ENCODE peak calls at places on chromosome X, in six cellular contexts. V is natural killer cell treated with Interleukin-12 subunit alpha and Interleukin-12 subunit beta and Interleukin-15 and Interleukin-18, amount 100 ng/mL, for 72 hours; P is IMR-90; M is ACHN; D is aorta; U is cardiac muscle cell. C is an unnamed sample.
A peak's percentile ranks its signal among the peaks of the same experiment; 100 is the strongest.

GRCh38 chrX:50905334-50905733 is 5.2 kb upstream of the BMP15 start:
- DNase-seq in V (no peak), P (no peak), M (no peak), D (no peak), U (peak; percentile 2), C (no peak)

GRCh38 chrX:41693024-41693423 is 4.3 kb downstream of the GPR34 start:
- DNase-seq in V (no peak), P (no peak), M (no peak), D (no peak), U (no peak), C (no peak)

GRCh38 chrX:154334496-154334895 is 38.9 kb downstream of the TKTL1 start:
- DNase-seq in V (no peak), P (no peak), M (no peak), D (no peak), U (no peak), C (no peak)

GRCh38 chrX:18422886-18423285 is 2.5 kb upstream of the CDKL5 start:
- DNase-seq in V (no peak), P (peak; percentile 24), M (no peak), D (no peak), U (peak; percentile 19), C (no peak)

GRCh38 chrX:39835776-39836175 is 262.0 kb downstream of the BCOR start:
- DNase-seq in V (no peak), P (no peak), M (no peak), D (no peak), U (no peak), C (no peak)

GRCh38 chrX:72041901-72042859 is 89.5 kb downstream of the RTL5 start:
- DNase-seq in V (no peak), P (peak; percentile 38), M (no peak), D (no peak), U (peak; percentile 14), C (peak; percentile 68)

GRCh38 chrX:119266364-119266995 is 30.4 kb downstream of the PGRMC1 start:
- DNase-seq in V (no peak), P (peak; percentile 12), M (peak; percentile 8), D (no peak), U (peak; percentile 36), C (no peak)

GRCh38 chrX:93673056-93673868 is at the start of gene NAP1L3:
- DNase-seq in V (no peak), P (peak; percentile 44), M (peak; percentile 66), D (peak; percentile 74), U (peak; percentile 78), C (peak; percentile 78)

GRCh38 chrX:10633722-10634121 is 13.3 kb upstream of the MID1 start:
- DNase-seq in V (no peak), P (peak; percentile 95), M (peak; percentile 83), D (no peak), U (peak; percentile 78), C (no peak)

GRCh38 chrX:97705936-97706335 is 822.2 kb downstream of the RPA4 start:
- DNase-seq in V (no peak), P (peak; percentile 2), M (no peak), D (no peak), U (no peak), C (no peak)

GRCh38 chrX:70916754-70917153 is 8.2 kb upstream of the TEX11 start:
- DNase-seq in V (no peak), P (no peak), M (no peak), D (no peak), U (no peak), C (no peak)

GRCh38 chrX:47583240-47583861 is 1.1 kb downstream of the TIMP1 start:
- DNase-seq in V (no peak), P (no peak), M (no peak), D (no peak), U (no peak), C (no peak)

GRCh38 chrX:143634701-143635442 is 1.0 kb downstream of the SLITRK4 start:
- DNase-seq in V (no peak), P (no peak), M (no peak), D (no peak), U (peak; percentile 51), C (no peak)

GRCh38 chrX:135324463-135324862 is 15.2 kb downstream of the ETDC start:
- DNase-seq in V (no peak), P (no peak), M (no peak), D (no peak), U (no peak), C (no peak)

GRCh38 chrX:119784747-119785446 is 6.5 kb downstream of the RPL39 start:
- DNase-seq in V (no peak), P (peak; percentile 23), M (peak; percentile 19), D (no peak), U (peak; percentile 41), C (no peak)

GRCh38 chrX:12887141-12887540 is 19.3 kb upstream of the TLR8 start:
- DNase-seq in V (no peak), P (no peak), M (no peak), D (no peak), U (no peak), C (no peak)

GRCh38 chrX:47697171-47697570 is 38.2 kb upstream of the UXT start:
- DNase-seq in V (no peak), P (no peak), M (no peak), D (no peak), U (peak; percentile 7), C (no peak)

GRCh38 chrX:120144178-120144844 is 14.1 kb upstream of the RHOXF2 start:
- DNase-seq in V (no peak), P (no peak), M (no peak), D (no peak), U (peak; percentile 41), C (no peak)

GRCh38 chrX:101619336-101619735 is 1.5 kb upstream of the ARMCX6 start:
- DNase-seq in V (no peak), P (peak; percentile 22), M (peak; percentile 5), D (no peak), U (no peak), C (no peak)

GRCh38 chrX:113001836-113002235 is 161.2 kb upstream of the AMOT start:
- DNase-seq in V (no peak), P (no peak), M (no peak), D (no peak), U (no peak), C (no peak)

GRCh38 chrX:63506320-63506719 is 155.2 kb upstream of the SPIN4 start:
- DNase-seq in V (no peak), P (peak; percentile 56), M (peak; percentile 24), D (no peak), U (peak; percentile 62), C (no peak)

GRCh38 chrX:133905305-133905704 is 80.1 kb downstream of the GPC3 start:
- DNase-seq in V (no peak), P (no peak), M (no peak), D (no peak), U (no peak), C (no peak)

GRCh38 chrX:46704767-46705386 is 54.0 kb downstream of the SLC9A7 start:
- DNase-seq in V (no peak), P (peak; percentile 60), M (no peak), D (no peak), U (peak; percentile 42), C (no peak)

GRCh38 chrX:13293700-13294099 is 26.2 kb downstream of the ATXN3L start:
- DNase-seq in V (no peak), P (no peak), M (no peak), D (no peak), U (no peak), C (no peak)

GRCh38 chrX:5681159-5681558 is 547.5 kb downstream of the NLGN4X start:
- DNase-seq in V (no peak), P (no peak), M (peak; percentile 24), D (no peak), U (no peak), C (no peak)